ENCODE peak calls at places on chromosome 7, in ten cellular contexts. One of them, this sample, is unnamed.

GRCh38 chr7:5643280-5643679 is 138.2 kb downstream of the RNF216 start:
- DNase-seq in mammary epithelial cell: peak; percentile 55
- DNase-seq in epithelial cell of proximal tubule: no peak
- DNase-seq in lower lobe of right lung: no peak
- DNase-seq in AG09309: no peak
- DNase-seq in lower leg skin: no peak
- DNase-seq in dorsolateral prefrontal cortex: no peak
- DNase-seq in HCT116: no peak
- DNase-seq in BE2C: no peak
- DNase-seq in breast epithelium: no peak
- DNase-seq in this sample: no peak

GRCh38 chr7:232571-233455 is 40.4 kb downstream of the FAM20C start:
- DNase-seq in BE2C: no peak
- DNase-seq in lower leg skin: no peak
- DNase-seq in epithelial cell of proximal tubule: no peak
- DNase-seq in HCT116: no peak
- DNase-seq in dorsolateral prefrontal cortex: no peak
- DNase-seq in lower lobe of right lung: no peak
- DNase-seq in breast epithelium: no peak
- DNase-seq in AG09309: peak; percentile 33
- DNase-seq in mammary epithelial cell: no peak
- DNase-seq in this sample: no peak

GRCh38 chr7:69609901-69610674 is 11.8 kb downstream of the AUTS2 start:
- DNase-seq in lower leg skin: no peak
- DNase-seq in dorsolateral prefrontal cortex: no peak
- DNase-seq in epithelial cell of proximal tubule: no peak
- DNase-seq in HCT116: no peak
- DNase-seq in BE2C: no peak
- DNase-seq in AG09309: no peak
- DNase-seq in mammary epithelial cell: no peak
- DNase-seq in lower lobe of right lung: no peak
- DNase-seq in breast epithelium: no peak
- DNase-seq in this sample: no peak

GRCh38 chr7:105532709-105533460 is 884 bp downstream of the RINT1 start:
- DNase-seq in lower leg skin: no peak
- DNase-seq in epithelial cell of proximal tubule: no peak
- DNase-seq in HCT116: no peak
- DNase-seq in lower lobe of right lung: no peak
- DNase-seq in mammary epithelial cell: no peak
- DNase-seq in BE2C: no peak
- DNase-seq in breast epithelium: no peak
- DNase-seq in dorsolateral prefrontal cortex: no peak
- DNase-seq in AG09309: no peak
- DNase-seq in this sample: no peak

GRCh38 chr7:141430426-141431142 is 120.6 kb upstream of the AGK start:
- DNase-seq in lower leg skin: no peak
- DNase-seq in AG09309: no peak
- DNase-seq in dorsolateral prefrontal cortex: no peak
- DNase-seq in mammary epithelial cell: no peak
- DNase-seq in epithelial cell of proximal tubule: no peak
- DNase-seq in BE2C: no peak
- DNase-seq in HCT116: no peak
- DNase-seq in lower lobe of right lung: no peak
- DNase-seq in breast epithelium: no peak
- DNase-seq in this sample: no peak

GRCh38 chr7:21771261-21771660 is 174.4 kb downstream of the CDCA7L start:
- DNase-seq in mammary epithelial cell: no peak
- DNase-seq in BE2C: no peak
- DNase-seq in AG09309: no peak
- DNase-seq in breast epithelium: no peak
- DNase-seq in lower leg skin: no peak
- DNase-seq in HCT116: no peak
- DNase-seq in lower lobe of right lung: no peak
- DNase-seq in dorsolateral prefrontal cortex: no peak
- DNase-seq in epithelial cell of proximal tubule: no peak
- DNase-seq in this sample: no peak

GRCh38 chr7:111009641-111010040 is 81.3 kb upstream of the LRRN3 start:
- DNase-seq in AG09309: no peak
- DNase-seq in mammary epithelial cell: no peak
- DNase-seq in lower leg skin: no peak
- DNase-seq in dorsolateral prefrontal cortex: no peak
- DNase-seq in HCT116: no peak
- DNase-seq in BE2C: no peak
- DNase-seq in breast epithelium: no peak
- DNase-seq in epithelial cell of proximal tubule: no peak
- DNase-seq in lower lobe of right lung: no peak
- DNase-seq in this sample: no peak

GRCh38 chr7:75971961-75972763 is 22.2 kb downstream of the TMEM120A start:
- DNase-seq in lower lobe of right lung: peak; percentile 75
- DNase-seq in mammary epithelial cell: no peak
- DNase-seq in lower leg skin: no peak
- DNase-seq in dorsolateral prefrontal cortex: no peak
- DNase-seq in HCT116: no peak
- DNase-seq in BE2C: peak; percentile 50
- DNase-seq in epithelial cell of proximal tubule: no peak
- DNase-seq in AG09309: no peak
- DNase-seq in breast epithelium: no peak
- DNase-seq in this sample: peak; percentile 80

GRCh38 chr7:91066627-91067026 is 197.6 kb upstream of the FZD1 start:
- DNase-seq in epithelial cell of proximal tubule: no peak
- DNase-seq in AG09309: no peak
- DNase-seq in dorsolateral prefrontal cortex: no peak
- DNase-seq in BE2C: no peak
- DNase-seq in lower lobe of right lung: no peak
- DNase-seq in lower leg skin: no peak
- DNase-seq in HCT116: no peak
- DNase-seq in breast epithelium: no peak
- DNase-seq in mammary epithelial cell: peak; percentile 37
- DNase-seq in this sample: no peak

GRCh38 chr7:69635572-69636190 is 37.4 kb downstream of the AUTS2 start:
- DNase-seq in BE2C: no peak
- DNase-seq in mammary epithelial cell: no peak
- DNase-seq in AG09309: no peak
- DNase-seq in lower leg skin: no peak
- DNase-seq in epithelial cell of proximal tubule: no peak
- DNase-seq in breast epithelium: no peak
- DNase-seq in HCT116: no peak
- DNase-seq in dorsolateral prefrontal cortex: no peak
- DNase-seq in lower lobe of right lung: no peak
- DNase-seq in this sample: no peak

GRCh38 chr7:32892521-32893224 is 1.1 kb upstream of the KBTBD2 start:
- DNase-seq in lower leg skin: peak; percentile 45
- DNase-seq in HCT116: peak; percentile 4
- DNase-seq in mammary epithelial cell: peak; percentile 61
- DNase-seq in dorsolateral prefrontal cortex: no peak
- DNase-seq in lower lobe of right lung: peak; percentile 62
- DNase-seq in breast epithelium: peak; percentile 58
- DNase-seq in epithelial cell of proximal tubule: no peak
- DNase-seq in BE2C: peak; percentile 43
- DNase-seq in AG09309: no peak
- DNase-seq in this sample: peak; percentile 78

GRCh38 chr7:97390915-97391593 is 273.6 kb downstream of the SDHAF3 start:
- DNase-seq in AG09309: no peak
- DNase-seq in epithelial cell of proximal tubule: no peak
- DNase-seq in breast epithelium: no peak
- DNase-seq in HCT116: no peak
- DNase-seq in lower lobe of right lung: no peak
- DNase-seq in BE2C: no peak
- DNase-seq in lower leg skin: no peak
- DNase-seq in dorsolateral prefrontal cortex: no peak
- DNase-seq in mammary epithelial cell: no peak
- DNase-seq in this sample: no peak

DNA sequence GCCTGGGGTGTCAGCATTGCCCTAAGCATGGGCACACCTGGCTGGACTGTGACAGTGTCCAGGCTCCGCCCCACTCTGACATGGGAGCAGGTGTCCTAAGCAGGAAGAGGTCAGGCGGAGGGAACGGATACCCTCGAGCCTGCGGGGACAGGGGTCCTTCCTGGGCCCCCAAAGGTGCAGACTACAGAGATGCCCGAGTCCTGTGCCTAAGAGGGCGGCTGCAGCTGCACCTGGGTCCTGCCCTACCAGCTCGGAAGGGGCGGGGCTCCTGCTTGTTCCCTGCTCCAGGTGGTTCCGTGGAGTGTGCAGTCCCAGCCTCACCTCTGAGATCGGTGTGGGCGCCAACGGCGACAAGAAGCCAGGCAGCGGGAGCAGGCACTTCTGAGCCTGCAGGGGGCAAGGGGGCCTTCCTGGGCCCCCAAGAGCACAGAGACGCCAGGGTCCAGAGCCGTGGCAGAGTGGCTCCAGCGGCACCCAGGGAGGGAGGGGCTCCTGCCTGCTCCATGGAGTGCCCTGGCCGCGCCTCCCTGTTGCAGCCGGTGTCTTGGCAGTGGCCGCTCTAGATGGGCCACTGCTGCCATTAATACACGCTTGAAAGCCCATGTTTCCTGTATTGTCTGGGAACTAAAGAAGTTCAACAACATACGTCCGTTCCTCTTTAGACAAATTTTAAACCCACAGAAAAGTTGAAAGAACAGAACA is 64.5 kb upstream of the CACNA2D1 start:
- DNase-seq in lower lobe of right lung: no peak
- DNase-seq in mammary epithelial cell: no peak
- DNase-seq in AG09309: no peak
- DNase-seq in dorsolateral prefrontal cortex: no peak
- DNase-seq in lower leg skin: no peak
- DNase-seq in epithelial cell of proximal tubule: no peak
- DNase-seq in BE2C: no peak
- DNase-seq in HCT116: no peak
- DNase-seq in breast epithelium: peak; percentile 52
- DNase-seq in this sample: no peak
- H3K4me3 ChIP-seq in lower lobe of right lung: peak overlapping the region; percentile 46
- H3K4me3 ChIP-seq in mammary epithelial cell: no peak overlapping the region
- H3K4me3 ChIP-seq in AG09309: no peak overlapping the region
- H3K4me3 ChIP-seq in dorsolateral prefrontal cortex: no peak overlapping the region
- H3K4me3 ChIP-seq in lower leg skin: no peak overlapping the region
- H3K4me3 ChIP-seq in epithelial cell of proximal tubule: peak overlapping the region; percentile 39
- H3K4me3 ChIP-seq in BE2C: no peak overlapping the region
- H3K4me3 ChIP-seq in HCT116: no peak overlapping the region
- H3K4me3 ChIP-seq in breast epithelium: peak overlapping the region; percentile 25
- H3K4me3 ChIP-seq in this sample: no peak overlapping the region

DNA sequence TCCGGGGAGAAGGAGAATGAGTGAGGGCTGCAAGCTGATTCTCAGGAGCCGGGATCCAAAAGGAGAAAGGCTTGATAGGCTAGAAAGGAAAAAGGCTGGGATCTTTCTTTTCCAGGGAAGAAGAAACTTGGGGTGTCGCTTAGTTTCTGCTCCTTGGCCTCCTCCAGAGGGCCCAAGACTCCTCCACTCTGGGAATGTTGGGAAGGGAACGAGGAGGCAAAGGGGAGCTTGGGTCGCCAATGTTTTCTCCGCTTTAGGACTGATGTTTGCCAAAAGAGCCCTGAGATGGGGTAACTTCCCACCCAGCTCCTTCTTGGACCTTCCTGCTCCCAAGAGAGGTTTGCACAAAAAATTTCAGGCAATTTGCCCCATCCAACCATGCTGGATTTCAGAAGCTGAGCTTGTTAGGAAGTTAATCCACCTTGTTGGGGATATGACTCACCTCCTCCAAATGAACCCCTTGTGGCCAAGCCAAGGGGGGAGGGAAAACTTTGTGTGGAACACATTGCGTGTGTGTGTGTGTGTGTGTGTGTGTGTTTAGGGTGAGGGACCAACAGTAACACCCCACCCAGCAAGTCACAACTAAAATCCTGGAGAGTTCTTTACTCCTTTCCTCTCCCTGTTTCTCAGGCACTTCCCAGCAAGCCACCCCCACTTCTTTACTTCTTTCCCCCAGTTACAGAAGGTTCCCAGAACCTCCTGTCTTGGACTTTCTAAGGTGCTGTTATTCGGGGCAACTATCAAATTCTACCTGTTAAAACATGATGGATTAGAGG is 8.7 kb upstream of the HOXA2 start:
- DNase-seq in dorsolateral prefrontal cortex: no peak
- DNase-seq in breast epithelium: no peak
- DNase-seq in lower leg skin: no peak
- DNase-seq in HCT116: no peak
- DNase-seq in epithelial cell of proximal tubule: no peak
- DNase-seq in BE2C: no peak
- DNase-seq in AG09309: no peak
- DNase-seq in mammary epithelial cell: peak; percentile 87
- DNase-seq in lower lobe of right lung: no peak
- DNase-seq in this sample: no peak
- H3K4me3 ChIP-seq in dorsolateral prefrontal cortex: no peak overlapping the region
- H3K4me3 ChIP-seq in breast epithelium: peak overlapping the region; percentile 73
- H3K4me3 ChIP-seq in lower leg skin: no peak overlapping the region
- H3K4me3 ChIP-seq in HCT116: peak overlapping the region; percentile 74
- H3K4me3 ChIP-seq in epithelial cell of proximal tubule: peak overlapping the region; percentile 74
- H3K4me3 ChIP-seq in BE2C: no peak overlapping the region
- H3K4me3 ChIP-seq in AG09309: no peak overlapping the region
- H3K4me3 ChIP-seq in mammary epithelial cell: peak overlapping the region; percentile 41
- H3K4me3 ChIP-seq in lower lobe of right lung: peak overlapping the region; percentile 28
- H3K4me3 ChIP-seq in this sample: no peak overlapping the region

DNA sequence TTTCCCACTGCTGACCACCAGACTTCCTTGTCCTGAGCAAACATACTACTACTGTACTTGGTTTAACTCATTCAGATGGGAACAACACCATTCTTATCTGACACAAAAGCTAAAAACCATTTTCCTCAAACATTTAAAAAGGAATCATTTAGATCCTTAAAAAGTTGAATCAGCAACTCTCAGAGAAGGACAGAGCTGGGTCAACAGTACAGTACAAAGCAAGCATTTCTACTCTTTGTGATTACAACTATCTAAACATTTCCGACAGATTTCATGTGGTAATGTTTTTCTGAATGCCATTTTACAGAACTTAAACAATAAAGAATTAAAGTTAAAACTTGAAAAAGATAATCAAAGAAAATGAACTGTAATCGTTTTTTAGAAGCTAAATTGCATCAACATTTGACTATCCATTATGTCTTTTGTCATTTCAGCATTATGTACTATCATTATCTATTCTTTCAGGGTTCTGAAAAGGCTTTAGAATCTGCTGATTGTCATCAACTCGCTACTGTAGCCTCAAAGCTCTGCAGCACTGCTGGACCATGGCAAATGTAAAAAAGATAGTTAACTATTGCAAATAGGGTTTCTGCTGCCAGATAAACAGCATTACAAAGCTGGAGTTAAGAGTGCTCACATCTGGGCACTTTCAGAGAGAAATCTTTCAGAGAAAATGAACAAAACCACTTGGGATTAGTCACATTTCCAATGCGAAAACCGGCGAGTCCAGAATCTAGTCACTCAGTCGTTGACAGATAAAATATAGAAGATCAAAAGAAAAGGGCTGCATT is 160.4 kb upstream of the LAMB4 start:
- DNase-seq in BE2C: peak; percentile 60
- DNase-seq in epithelial cell of proximal tubule: no peak
- DNase-seq in HCT116: no peak
- DNase-seq in breast epithelium: no peak
- DNase-seq in lower leg skin: no peak
- DNase-seq in AG09309: no peak
- DNase-seq in mammary epithelial cell: no peak
- DNase-seq in dorsolateral prefrontal cortex: no peak
- DNase-seq in lower lobe of right lung: no peak
- DNase-seq in this sample: no peak
- H3K4me3 ChIP-seq in BE2C: peak overlapping the region; percentile 23
- H3K4me3 ChIP-seq in epithelial cell of proximal tubule: peak overlapping the region; percentile 3
- H3K4me3 ChIP-seq in HCT116: no peak overlapping the region
- H3K4me3 ChIP-seq in breast epithelium: no peak overlapping the region
- H3K4me3 ChIP-seq in lower leg skin: no peak overlapping the region
- H3K4me3 ChIP-seq in AG09309: no peak overlapping the region
- H3K4me3 ChIP-seq in mammary epithelial cell: no peak overlapping the region
- H3K4me3 ChIP-seq in dorsolateral prefrontal cortex: no peak overlapping the region
- H3K4me3 ChIP-seq in lower lobe of right lung: no peak overlapping the region
- H3K4me3 ChIP-seq in this sample: no peak overlapping the region

GRCh38 chr7:1368150-1368681 is 91.1 kb downstream of the MICALL2 start:
- DNase-seq in BE2C: no peak
- DNase-seq in lower lobe of right lung: no peak
- DNase-seq in epithelial cell of proximal tubule: no peak
- DNase-seq in lower leg skin: no peak
- DNase-seq in AG09309: no peak
- DNase-seq in mammary epithelial cell: no peak
- DNase-seq in breast epithelium: no peak
- DNase-seq in dorsolateral prefrontal cortex: no peak
- DNase-seq in HCT116: no peak
- DNase-seq in this sample: no peak
- H3K4me3 ChIP-seq in BE2C: no peak overlapping the region
- H3K4me3 ChIP-seq in lower lobe of right lung: no peak overlapping the region
- H3K4me3 ChIP-seq in epithelial cell of proximal tubule: no peak overlapping the region
- H3K4me3 ChIP-seq in lower leg skin: no peak overlapping the region
- H3K4me3 ChIP-seq in AG09309: no peak overlapping the region
- H3K4me3 ChIP-seq in mammary epithelial cell: no peak overlapping the region
- H3K4me3 ChIP-seq in breast epithelium: no peak overlapping the region
- H3K4me3 ChIP-seq in dorsolateral prefrontal cortex: no peak overlapping the region
- H3K4me3 ChIP-seq in HCT116: no peak overlapping the region
- H3K4me3 ChIP-seq in this sample: no peak overlapping the region